ENCODE peak calls at places on chromosomes 2 and 18, in four cellular contexts. I is adipocyte; B is naive thymus-derived CD4-positive, alpha-beta T cell; Y is body of pancreas. H is an unnamed sample. For H3K36me3, the result is how much of the 10 kb centered on the place peaks cover.

GRCh38 chr2:223235986-223236385 is 184.0 kb downstream of the KCNE4 start:
- DNase-seq in Y (no peak), I (no peak), B (no peak), H (no peak)

GRCh38 chr2:39938035-39938835 is 159.2 kb upstream of the THUMPD2 start:
- DNase-seq in B (no peak), Y (no peak), I (peak), H (no peak)

GRCh38 chr2:31253344-31254155 is 19.6 kb downstream of the EHD3 start:
- DNase-seq in B (no peak), I (no peak), Y (no peak), H (peak)

GRCh38 chr2:15591692-15592463 is at the start of gene DDX1:
- DNase-seq in Y (peak), B (peak), I (peak), H (peak)

GRCh38 chr2:121771976-121772742 is 16.7 kb downstream of the TSN start:
- DNase-seq in B (no peak), I (no peak), Y (no peak), H (no peak)

GRCh38 chr2:232479341-232480200 is 8.1 kb downstream of the ECEL1 start:
- DNase-seq in I (no peak), Y (no peak), B (no peak), H (peak)

GRCh38 chr2:74908763-74909444 is 49.5 kb upstream of the POLE4 start:
- DNase-seq in B (no peak), I (no peak), Y (no peak), H (peak)

GRCh38 chr2:196482119-196483065 is 157.1 kb upstream of the CCDC150 start:
- DNase-seq in I (peak), B (no peak), Y (no peak), H (no peak)

GRCh38 chr2:54545700-54546450 is 89.7 kb downstream of the SPTBN1 start:
- DNase-seq in I (no peak), B (no peak), Y (no peak), H (no peak)

GRCh38 chr2:88190808-88191721 is 20.9 kb downstream of the THNSL2 start:
- DNase-seq in I (peak), B (no peak), Y (peak), H (peak)

GRCh38 chr2:226772389-226773179 is 27.0 kb downstream of the IRS1 start:
- DNase-seq in I (no peak), B (no peak), Y (no peak), H (no peak)

GRCh38 chr2:62999905-63000304 is 50.7 kb upstream of the OTX1 start:
- DNase-seq in Y (no peak), I (peak), B (no peak), H (no peak)

GRCh38 chr18:950026-950631 is 45.5 kb downstream of the ADCYAP1 start:
- DNase-seq in Y (no peak), B (no peak), I (no peak), H (no peak)

GRCh38 chr2:195479407-195479806 is 177.6 kb upstream of the SLC39A10 start:
- DNase-seq in I (no peak), Y (no peak), B (no peak), H (no peak)

GRCh38 chr2:172253190-172254052 is 150.7 kb upstream of the DLX2 start:
- DNase-seq in B (peak), Y (peak), I (peak), H (no peak)

DNA sequence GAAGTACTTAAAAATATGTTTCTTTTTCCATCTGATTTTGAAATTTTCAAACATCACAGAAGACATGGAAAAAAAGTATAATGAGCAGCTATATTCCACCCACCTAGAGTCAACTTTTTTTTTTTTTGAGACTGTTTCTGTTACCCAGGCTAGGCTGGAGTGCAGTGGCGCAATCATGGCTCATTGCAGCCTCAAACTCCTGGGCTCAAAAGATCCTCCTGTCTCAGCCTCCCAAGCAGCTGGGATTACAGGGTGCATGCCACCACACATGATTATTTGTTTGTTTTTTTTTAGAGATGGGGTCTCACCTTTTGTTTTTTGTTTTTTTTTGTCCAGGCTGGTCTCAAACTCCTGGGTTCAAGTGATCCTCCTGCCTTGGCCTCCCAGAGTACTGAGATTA is 26.6 kb upstream of the UGGT1 start:
- DNase-seq in I (no peak), B (no peak), Y (no peak), H (no peak)
- H3K4me3 ChIP-seq in I (no peak), B (no peak), Y (no peak), H (no peak)

DNA sequence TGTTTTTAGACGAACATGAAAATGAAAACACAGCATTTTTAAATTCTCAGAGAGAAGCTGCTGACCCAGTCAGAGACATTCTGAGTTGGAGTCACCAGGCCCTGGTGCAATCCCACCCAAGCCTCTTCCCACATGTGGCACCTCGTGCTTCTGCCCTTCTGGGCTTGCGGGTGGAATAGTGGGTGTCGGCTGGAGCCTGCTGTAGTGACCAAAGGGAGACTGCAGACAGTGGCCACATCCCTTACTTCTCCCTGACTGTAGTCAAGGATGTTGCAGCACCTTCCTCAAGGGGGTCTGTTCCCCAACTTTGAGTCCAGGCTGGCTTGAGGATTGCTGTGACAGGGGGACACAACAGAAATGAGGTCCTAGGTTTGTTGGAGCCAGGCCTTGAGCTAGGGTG is 104.4 kb upstream of the GLI2 start:
- DNase-seq in I (peak), B (no peak), Y (no peak), H (no peak)
- H3K36me3 ChIP-seq in I (under half), B (under half), Y (under half), H (under half)

GRCh38 chr18:35045121-35045520 is 3.9 kb downstream of the MAPRE2 start:
- DNase-seq in Y (no peak), B (no peak), I (peak), H (no peak)

GRCh38 chr18:35041752-35042379 is 653 bp downstream of the MAPRE2 start:
- DNase-seq in I (peak), B (no peak), Y (no peak), H (no peak)

GRCh38 chr18:35042389-35043066 is 1.3 kb downstream of the MAPRE2 start:
- DNase-seq in I (no peak), Y (no peak), B (no peak), H (no peak)

GRCh38 chr18:35040988-35041751 is at the start of gene MAPRE2:
- DNase-seq in I (peak), Y (peak), B (peak), H (peak)

DNA sequence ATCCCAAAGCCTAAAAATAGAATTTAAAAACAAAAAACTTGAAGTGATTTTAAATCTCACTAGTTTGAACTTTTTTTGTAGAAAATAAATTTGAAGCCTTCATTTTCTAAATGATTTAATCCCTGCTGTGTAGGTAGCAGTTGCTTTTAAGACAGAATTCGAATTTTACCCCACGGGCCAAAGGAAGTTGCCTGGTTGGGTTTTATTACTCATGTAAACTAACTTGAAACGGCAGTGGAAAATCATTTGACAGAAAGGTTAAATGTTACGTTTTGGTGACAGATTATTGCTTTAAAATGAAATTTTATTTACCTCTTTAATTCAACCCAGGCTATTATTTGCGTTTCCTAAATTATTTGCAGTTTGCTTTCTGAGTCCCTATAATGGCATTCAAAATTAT is 2.0 kb downstream of the MAPRE2 start:
- DNase-seq in B (no peak), Y (no peak), I (no peak), H (no peak)
- H3K4me3 ChIP-seq in B (peak), Y (no peak), I (peak), H (no peak)

GRCh38 chr2:207097278-207097677 is 68.5 kb downstream of the KLF7 start:
- DNase-seq in Y (no peak), B (no peak), I (no peak), H (no peak)
- H3K36me3 ChIP-seq in Y (under half), B (under half), I (under half), H (under half)

DNA sequence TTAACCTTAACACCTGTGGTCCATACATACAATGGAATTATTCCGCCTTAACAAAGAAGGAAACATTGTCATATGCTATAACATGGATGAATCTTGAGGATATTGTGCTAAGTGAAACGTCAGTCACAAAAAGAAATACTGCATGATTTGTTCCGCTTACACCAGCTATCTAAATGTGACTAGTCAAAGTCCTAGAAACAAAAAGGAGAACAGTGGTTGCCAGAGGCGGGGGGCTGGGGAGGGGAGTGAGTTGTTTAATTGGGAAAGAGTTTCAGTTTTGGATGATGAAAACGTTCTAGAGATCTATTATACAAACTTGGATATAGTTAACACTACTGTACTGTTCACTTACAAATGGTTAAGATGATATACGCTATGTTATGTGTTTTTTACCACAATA is 72.0 kb downstream of the SPRED2 start:
- DNase-seq in Y (no peak), I (no peak), B (no peak), H (no peak)
- H3K4me3 ChIP-seq in Y (no peak), I (no peak), B (no peak), H (no peak)

GRCh38 chr2:36554531-36554930 is 43.4 kb downstream of the FEZ2 start:
- DNase-seq in B (no peak), Y (no peak), I (no peak), H (no peak)
- H3K36me3 ChIP-seq in B (under half), Y (under half), I (half or more), H (under half)

DNA sequence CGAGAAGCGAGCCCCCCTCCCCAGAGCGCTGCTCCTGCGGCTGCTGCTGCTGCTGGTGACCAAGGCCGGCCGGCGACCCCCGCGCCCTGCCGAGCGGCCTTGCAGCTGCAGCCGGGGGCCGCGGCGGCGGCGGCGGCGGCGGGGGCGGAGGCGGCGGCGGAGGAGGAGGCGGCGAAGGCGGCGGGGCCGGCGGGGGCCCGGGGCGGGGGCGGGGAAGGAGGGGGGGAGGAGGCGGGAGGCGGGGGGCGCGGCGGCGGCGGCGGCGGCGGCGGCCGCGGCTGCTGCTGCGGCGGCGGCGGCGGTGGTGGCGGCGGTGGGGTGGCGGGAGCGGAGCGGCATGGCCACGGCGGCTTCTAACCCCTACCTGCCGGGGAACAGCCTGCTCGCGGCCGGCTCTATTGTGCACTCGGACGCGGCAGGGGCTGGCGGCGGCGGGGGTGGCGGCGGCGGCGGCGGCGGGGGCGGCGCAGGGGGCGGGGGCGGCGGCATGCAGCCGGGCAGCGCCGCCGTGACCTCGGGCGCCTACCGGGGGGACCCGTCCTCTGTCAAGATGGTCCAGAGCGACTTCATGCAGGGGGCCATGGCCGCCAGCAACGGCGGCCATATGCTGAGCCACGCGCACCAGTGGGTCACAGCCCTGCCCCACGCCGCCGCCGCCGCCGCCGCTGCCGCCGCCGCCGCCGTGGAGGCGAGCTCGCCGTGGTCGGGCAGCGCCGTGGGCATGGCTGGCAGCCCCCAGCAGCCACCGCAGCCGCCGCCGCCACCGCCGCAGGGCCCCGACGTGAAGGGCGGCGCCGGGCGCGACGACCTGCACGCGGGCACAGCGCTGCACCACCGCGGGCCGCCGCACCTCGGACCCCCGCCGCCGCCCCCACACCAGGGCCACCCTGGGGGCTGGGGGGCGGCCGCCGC is 1.5 kb downstream of the POU3F3 start:
- DNase-seq in I (no peak), Y (no peak), B (no peak), H (peak)
- H3K4me3 ChIP-seq in I (no peak), Y (no peak), B (no peak), H (peak)